ENCODE peak calls at places on chromosomes 16 and 17, in seven cellular contexts. Y is activated CD8-positive, alpha-beta memory T cell treated with anti-CD3 and anti-CD28 coated beads for 24 hours; T is T-cell; S is cardiac muscle cell; F is NCI-H345; L is CD8-positive, alpha-beta memory T cell; Q is HEK293T. M is an unnamed sample.
A peak's percentile ranks its signal among the peaks of the same experiment; 100 is the strongest.

GRCh38 chr16:56993204-56993603 is 3.8 kb downstream of the NLRC5 start:
- DNase-seq in T (no peak), L (no peak), Q (no peak), F (no peak), S (no peak), Y (no peak), M (no peak)

GRCh38 chr17:19928299-19928698 is 49.3 kb downstream of the AKAP10 start:
- DNase-seq in S (peak; percentile 84), Q (no peak), F (no peak), L (no peak), T (no peak), Y (no peak), M (no peak)

GRCh38 chr16:24986512-24987303 is 28.5 kb downstream of the ARHGAP17 start:
- DNase-seq in S (peak; percentile 94), L (no peak), Y (peak; percentile 44), F (no peak), Q (no peak), T (no peak), M (no peak)

GRCh38 chr17:41654134-41654907 is 29.9 kb upstream of the KRT17 start:
- DNase-seq in S (no peak), Q (no peak), Y (no peak), F (no peak), T (no peak), L (no peak), M (no peak)

GRCh38 chr17:49603238-49603637 is 27.6 kb downstream of the NXPH3 start:
- DNase-seq in T (no peak), F (no peak), L (no peak), Y (no peak), Q (no peak), S (peak; percentile 51), M (no peak)

GRCh38 chr16:84308120-84308519 is 13.4 kb downstream of the WFDC1 start:
- DNase-seq in F (peak; percentile 19), T (no peak), Q (peak; percentile 65), L (no peak), S (peak; percentile 62), Y (no peak), M (peak; percentile 39)

GRCh38 chr16:11843861-11844260 is 7.5 kb downstream of the RSL1D1 start:
- DNase-seq in L (no peak), S (no peak), T (no peak), F (no peak), Y (peak; percentile 49), Q (no peak), M (no peak)

GRCh38 chr16:85100265-85100664 is 12.0 kb downstream of the CIBAR2 start:
- DNase-seq in S (no peak), L (no peak), Y (no peak), Q (no peak), F (no peak), T (no peak), M (no peak)

GRCh38 chr17:43393944-43394482 is 4.8 kb upstream of the ARL4D start:
- DNase-seq in Q (peak; percentile 79), T (peak; percentile 81), F (peak; percentile 83), L (peak; percentile 91), Y (peak; percentile 95), S (peak; percentile 93), M (peak; percentile 77)

GRCh38 chr17:60442271-60443201 is 20.2 kb downstream of the CHCT1 start:
- DNase-seq in Q (no peak), F (no peak), L (no peak), S (peak; percentile 42), Y (no peak), T (no peak), M (no peak)

GRCh38 chr16:8187782-8188372 is 402.4 kb downstream of the TMEM114 start:
- DNase-seq in T (no peak), Q (no peak), F (no peak), S (no peak), L (no peak), Y (no peak), M (no peak)

GRCh38 chr16:26382607-26383006 is 684.1 kb upstream of the C16orf82 start:
- DNase-seq in Y (no peak), T (no peak), L (no peak), F (no peak), S (no peak), Q (no peak), M (no peak)

GRCh38 chr16:22692916-22693646 is 120.9 kb upstream of the HS3ST2 start:
- DNase-seq in Y (no peak), T (no peak), L (no peak), Q (no peak), F (no peak), S (no peak), M (no peak)

M was measured in activated naive CD8-positive, alpha-beta T cell treated with anti-CD3 and anti-CD28 coated beads, Interleukin-2, amount 10 ng/mL, durations not matched to agents 7 days and 5 days.